ENCODE peak calls at places on chromosomes 7 and 10, in ten cellular contexts. S is AG20443; J is kidney glomerular epithelial cell; E is left cardiac atrium; K is naive thymus-derived CD4-positive, alpha-beta T cell; P is cardiac fibroblast; I is osteocyte; F is colonic mucosa; X is astrocyte of the cerebellum; O is NCI-H2171 treated with DMSO at 0.1 percent for 48 hours. D is an unnamed sample.

GRCh38 chr7:44639701-44640321 is 33.4 kb downstream of the OGDH start:
- DNase-seq in F (peak), I (peak), P (peak), S (peak), K (no peak), E (no peak), J (peak), X (peak), O (peak), D (no peak)

GRCh38 chr10:11609492-11610093 is 1.9 kb downstream of the USP6NL start:
- DNase-seq in F (no peak), J (no peak), S (no peak), K (no peak), E (no peak), I (no peak), O (no peak), X (no peak), P (no peak), D (no peak)

GRCh38 chr7:43572516-43573049 is 10.3 kb upstream of the STK17A start:
- DNase-seq in P (peak), S (peak), K (no peak), X (peak), I (no peak), O (no peak), F (no peak), E (no peak), J (peak), D (no peak)

GRCh38 chr10:58693919-58694318 is 181.2 kb downstream of the BICC1 start:
- DNase-seq in J (no peak), K (no peak), I (no peak), P (no peak), O (no peak), X (no peak), E (no peak), S (no peak), F (no peak), D (no peak)

GRCh38 chr7:100493476-100494264 is 9.9 kb downstream of the NYAP1 start:
- DNase-seq in P (peak), S (peak), J (no peak), K (no peak), O (peak), I (no peak), E (peak), F (no peak), X (no peak), D (peak)

GRCh38 chr7:73668103-73668937 is 689 bp downstream of the VPS37D start:
- DNase-seq in J (no peak), E (no peak), S (no peak), I (no peak), P (no peak), K (no peak), O (peak), X (no peak), F (no peak), D (no peak)

GRCh38 chr10:111445709-111446108 is 368.9 kb downstream of the ADRA2A start:
- DNase-seq in P (no peak), O (no peak), X (no peak), I (no peak), K (no peak), E (no peak), J (no peak), F (no peak), S (no peak), D (no peak)

GRCh38 chr10:102484021-102484420 is 18.5 kb downstream of the ACTR1A start:
- DNase-seq in I (no peak), X (no peak), K (no peak), J (no peak), P (no peak), E (no peak), S (peak), O (no peak), F (no peak), D (no peak)

GRCh38 chr7:112076309-112076708 is 129.9 kb downstream of the DOCK4 start:
- DNase-seq in S (no peak), K (no peak), F (no peak), P (peak), E (no peak), X (no peak), J (no peak), O (no peak), I (no peak), D (no peak)

GRCh38 chr10:122368502-122369254 is 5.8 kb upstream of the PLEKHA1 start:
- DNase-seq in S (no peak), I (no peak), O (no peak), J (no peak), K (no peak), E (no peak), P (peak), F (peak), X (no peak), D (no peak)

GRCh38 chr10:130221456-130222375 is 85.5 kb downstream of the GLRX3 start:
- DNase-seq in X (no peak), F (no peak), J (no peak), I (peak), S (no peak), O (no peak), K (no peak), E (no peak), P (no peak), D (no peak)

GRCh38 chr10:132856869-132857524 is 71.0 kb upstream of the NKX6-2 start:
- DNase-seq in E (no peak), X (no peak), K (no peak), F (no peak), S (no peak), P (no peak), O (no peak), J (no peak), I (no peak), D (no peak)

GRCh38 chr7:116683786-116684185 is 11.8 kb downstream of the MET start:
- DNase-seq in F (no peak), O (no peak), E (no peak), S (no peak), I (no peak), K (no peak), P (no peak), J (no peak), X (no peak), D (no peak)

GRCh38 chr10:282294-283139 is 147.3 kb downstream of the ZMYND11 start:
- DNase-seq in E (no peak), O (no peak), I (no peak), P (peak), X (peak), F (no peak), J (no peak), S (peak), K (no peak), D (no peak)

GRCh38 chr7:148434181-148434769 is 156.3 kb upstream of the C7orf33 start:
- DNase-seq in O (peak), F (no peak), X (no peak), E (no peak), S (no peak), K (no peak), J (no peak), I (no peak), P (no peak), D (no peak)

GRCh38 chr7:88169717-88170320 is 50.0 kb downstream of the SRI start:
- DNase-seq in K (no peak), S (peak), E (no peak), I (no peak), F (no peak), J (peak), O (peak), X (no peak), P (peak), D (no peak)

GRCh38 chr10:14456218-14456869 is 125.6 kb upstream of the FRMD4A start:
- DNase-seq in S (no peak), I (no peak), P (no peak), O (no peak), K (no peak), E (no peak), J (no peak), F (no peak), X (no peak), D (no peak)

GRCh38 chr10:79416578-79417255 is 28.7 kb downstream of the ZCCHC24 start:
- DNase-seq in K (no peak), P (no peak), F (no peak), I (no peak), X (no peak), E (peak), S (no peak), J (no peak), O (no peak), D (no peak)

GRCh38 chr10:71963756-71964668 is at the start of gene CHST3:
- DNase-seq in F (peak), I (peak), P (peak), J (peak), K (no peak), S (peak), E (peak), X (no peak), O (no peak), D (peak)

GRCh38 chr10:94279835-94280709 is 82.7 kb downstream of the NOC3L start:
- DNase-seq in F (peak), P (peak), K (peak), X (no peak), O (peak), S (peak), E (peak), J (peak), I (no peak), D (peak)

GRCh38 chr10:130934333-130935035 is 377.0 kb downstream of the TCERG1L start:
- DNase-seq in F (no peak), X (no peak), P (no peak), O (no peak), I (no peak), E (no peak), S (no peak), J (no peak), K (no peak), D (no peak)

GRCh38 chr10:96133135-96133534 is 3.0 kb downstream of the ZNF518A start:
- DNase-seq in S (no peak), O (no peak), P (peak), J (peak), F (no peak), X (no peak), I (no peak), E (no peak), K (no peak), D (no peak)

GRCh38 chr7:90119178-90119971 is 34.9 kb upstream of the STEAP1 start:
- DNase-seq in X (no peak), P (peak), E (peak), O (no peak), J (peak), S (peak), I (no peak), K (peak), F (peak), D (peak)

GRCh38 chr7:50865450-50865849 is 82.8 kb upstream of the GRB10 start:
- DNase-seq in S (no peak), O (no peak), P (no peak), I (no peak), K (no peak), F (no peak), E (no peak), J (no peak), X (no peak), D (no peak)

GRCh38 chr10:75106242-75106641 is 5.2 kb upstream of the SAMD8 start:
- DNase-seq in F (no peak), O (no peak), J (no peak), K (no peak), P (no peak), I (no peak), X (no peak), S (no peak), E (no peak), D (no peak)

GRCh38 chr7:33986951-33987948 is 81.9 kb downstream of the BMPER start:
- DNase-seq in P (peak), K (no peak), X (peak), E (no peak), J (peak), S (peak), I (no peak), O (no peak), F (no peak), D (no peak)

GRCh38 chr10:92829042-92829785 is 19.1 kb upstream of the EXOC6 start:
- DNase-seq in E (no peak), O (no peak), I (no peak), S (no peak), P (no peak), X (no peak), K (no peak), F (no peak), J (no peak), D (no peak)

D was measured in activated naive CD8-positive, alpha-beta T cell treated with anti-CD3 and anti-CD28 coated beads for 36 hours.